ENCODE peak calls at places on chromosomes 4 and X, in seven cellular contexts. U is mesenchymal stem cell, D is mesendoderm, Z is IMR-90, L is H9, P is H1, B is neuronal stem cell. E is an unnamed sample.
A peak's percentile ranks its signal among the peaks of the same experiment; 100 is the strongest.

GRCh38 chr4:5338511-5338910 is 287.2 kb downstream of the STK32B start:
- DNase-seq in U (peak; percentile 10), D (no peak), L (no peak), P (no peak), B (no peak), Z (no peak), E (no peak)

GRCh38 chr4:129806986-129807385 is 711.0 kb downstream of the C4orf33 start:
- DNase-seq in B (no peak), U (no peak), Z (no peak), D (no peak), P (no peak), L (no peak), E (peak; percentile 4)

GRCh38 chrX:132957211-132958085 is 981 bp downstream of the HS6ST2 start:
- DNase-seq in U (peak; percentile 45), B (peak; percentile 66), D (peak; percentile 56), L (peak; percentile 58), P (no peak), Z (no peak), E (peak; percentile 2)

GRCh38 chrX:136577562-136577961 is 45.5 kb downstream of the VGLL1 start:
- DNase-seq in B (peak; percentile 9), Z (peak; percentile 32), U (peak; percentile 26), P (no peak), L (peak; percentile 64), D (peak; percentile 58), E (peak; percentile 59)

GRCh38 chrX:96182366-96182765 is 502.3 kb upstream of the DIAPH2 start:
- DNase-seq in U (peak; percentile 35), P (no peak), Z (peak; percentile 15), L (peak; percentile 78), B (no peak), D (peak; percentile 74), E (peak; percentile 50)

GRCh38 chr4:137310593-137311490 is 221.5 kb downstream of the PCDH18 start:
- DNase-seq in Z (peak; percentile 91), U (peak; percentile 67), L (no peak), B (no peak), D (no peak), P (no peak), E (no peak)

GRCh38 chrX:136574548-136574947 is 42.5 kb downstream of the VGLL1 start:
- DNase-seq in B (no peak), L (no peak), P (no peak), Z (no peak), D (no peak), U (no peak), E (no peak)

GRCh38 chrX:18422886-18423285 is 2.5 kb upstream of the CDKL5 start:
- DNase-seq in D (no peak), Z (peak; percentile 24), B (no peak), P (no peak), U (no peak), L (no peak), E (no peak)

GRCh38 chr4:156779774-156780173 is 191.8 kb downstream of the PDGFC start:
- DNase-seq in D (peak; percentile 17), U (peak; percentile 95), L (no peak), P (no peak), Z (peak; percentile 95), B (no peak), E (peak; percentile 2)

GRCh38 chr4:148831945-148832344 is 389.7 kb upstream of the NR3C2 start:
- DNase-seq in D (no peak), L (no peak), B (no peak), P (no peak), Z (peak; percentile 96), U (peak; percentile 21), E (no peak)

GRCh38 chr4:107203733-107204132 is 167.6 kb upstream of the DKK2 start:
- DNase-seq in L (no peak), Z (no peak), P (no peak), B (no peak), U (no peak), D (no peak), E (no peak)

GRCh38 chr4:15695240-15695699 is 7.6 kb upstream of the BST1 start:
- DNase-seq in D (peak; percentile 94), L (peak; percentile 54), B (peak; percentile 18), Z (peak; percentile 99), U (peak; percentile 84), P (no peak), E (peak; percentile 15)

GRCh38 chrX:19990225-19990518 is 689 bp downstream of the BCLAF3 start:
- DNase-seq in U (peak; percentile 5), L (no peak), Z (no peak), P (no peak), B (no peak), D (no peak), E (no peak)

GRCh38 chr4:15034071-15034764 is 31.9 kb downstream of the CPEB2 start:
- DNase-seq in Z (peak; percentile 68), L (no peak), U (peak; percentile 79), D (no peak), B (no peak), P (no peak), E (peak; percentile 91)

GRCh38 chr4:126977306-126977705 is 655.5 kb upstream of the INTU start:
- DNase-seq in P (no peak), Z (peak; percentile 20), U (peak; percentile 21), B (no peak), L (peak; percentile 26), D (peak; percentile 53), E (no peak)

GRCh38 chr4:108446554-108446953 is 173.8 kb upstream of the RPL34 start:
- DNase-seq in U (no peak), D (peak; percentile 2), L (no peak), B (no peak), Z (no peak), P (no peak), E (peak; percentile 16)

GRCh38 chr4:78565971-78566372 is 14.4 kb downstream of the ANXA3 start:
- DNase-seq in D (peak; percentile 58), B (no peak), L (no peak), P (no peak), U (peak; percentile 40), Z (peak; percentile 55), E (peak; percentile 4)

GRCh38 chr4:1590244-1590643 is 93.9 kb downstream of the FAM53A start:
- DNase-seq in Z (no peak), B (no peak), D (no peak), L (no peak), U (no peak), P (no peak), E (no peak)

GRCh38 chrX:131595120-131595519 is 51.2 kb downstream of the OR13H1 start:
- DNase-seq in D (no peak), L (no peak), B (no peak), Z (no peak), P (no peak), U (no peak), E (peak; percentile 19)

GRCh38 chrX:47802589-47802988 is 34.1 kb upstream of the ZNF81 start:
- DNase-seq in U (no peak), D (no peak), Z (peak; percentile 8), P (no peak), B (no peak), L (no peak), E (no peak)

GRCh38 chr4:55561884-55562283 is 15.2 kb upstream of the CLOCK start:
- DNase-seq in B (no peak), D (no peak), P (no peak), Z (no peak), U (no peak), L (no peak), E (peak; percentile 4)

GRCh38 chrX:68504237-68504636 is 5.4 kb downstream of the YIPF6 start:
- DNase-seq in D (no peak), P (no peak), Z (peak; percentile 93), B (no peak), L (no peak), U (peak; percentile 72), E (peak; percentile 60)

GRCh38 chr4:101199507-101200285 is 147.6 kb downstream of the PPP3CA start:
- DNase-seq in Z (peak; percentile 83), P (no peak), L (no peak), U (peak; percentile 56), D (no peak), B (no peak), E (no peak)

GRCh38 chr4:14180983-14181601 is 553.6 kb upstream of the BOD1L1 start:
- DNase-seq in Z (peak; percentile 14), D (no peak), U (no peak), L (no peak), B (no peak), P (no peak), E (no peak)

GRCh38 chr4:186569533-186570192 is 14.3 kb upstream of the MTNR1A start:
- DNase-seq in L (no peak), P (no peak), D (no peak), B (no peak), U (no peak), Z (no peak), E (no peak)
- H2BK120ac ChIP-seq in L (no peak overlapping the region), P (no peak overlapping the region), D (no peak overlapping the region), B (no peak overlapping the region), U (no peak overlapping the region), Z (no peak overlapping the region), E (no peak overlapping the region)

GRCh38 chr4:159175165-159175988 is 72.5 kb downstream of the RAPGEF2 start:
- DNase-seq in B (peak; percentile 72), L (peak; percentile 77), U (peak; percentile 91), D (peak; percentile 97), Z (peak; percentile 94), P (peak; percentile 69), E (peak; percentile 97)
- H3K4me1 ChIP-seq in B (peaks cover 7% of the 10 kb centered on the region), L (peaks cover 15% of the 10 kb centered on the region), U (peaks cover 9% of the 10 kb centered on the region), D (peaks cover 14% of the 10 kb centered on the region), Z (peaks cover 15% of the 10 kb centered on the region), P (peaks cover 9% of the 10 kb centered on the region), E (peaks cover 11% of the 10 kb centered on the region)

DNA sequence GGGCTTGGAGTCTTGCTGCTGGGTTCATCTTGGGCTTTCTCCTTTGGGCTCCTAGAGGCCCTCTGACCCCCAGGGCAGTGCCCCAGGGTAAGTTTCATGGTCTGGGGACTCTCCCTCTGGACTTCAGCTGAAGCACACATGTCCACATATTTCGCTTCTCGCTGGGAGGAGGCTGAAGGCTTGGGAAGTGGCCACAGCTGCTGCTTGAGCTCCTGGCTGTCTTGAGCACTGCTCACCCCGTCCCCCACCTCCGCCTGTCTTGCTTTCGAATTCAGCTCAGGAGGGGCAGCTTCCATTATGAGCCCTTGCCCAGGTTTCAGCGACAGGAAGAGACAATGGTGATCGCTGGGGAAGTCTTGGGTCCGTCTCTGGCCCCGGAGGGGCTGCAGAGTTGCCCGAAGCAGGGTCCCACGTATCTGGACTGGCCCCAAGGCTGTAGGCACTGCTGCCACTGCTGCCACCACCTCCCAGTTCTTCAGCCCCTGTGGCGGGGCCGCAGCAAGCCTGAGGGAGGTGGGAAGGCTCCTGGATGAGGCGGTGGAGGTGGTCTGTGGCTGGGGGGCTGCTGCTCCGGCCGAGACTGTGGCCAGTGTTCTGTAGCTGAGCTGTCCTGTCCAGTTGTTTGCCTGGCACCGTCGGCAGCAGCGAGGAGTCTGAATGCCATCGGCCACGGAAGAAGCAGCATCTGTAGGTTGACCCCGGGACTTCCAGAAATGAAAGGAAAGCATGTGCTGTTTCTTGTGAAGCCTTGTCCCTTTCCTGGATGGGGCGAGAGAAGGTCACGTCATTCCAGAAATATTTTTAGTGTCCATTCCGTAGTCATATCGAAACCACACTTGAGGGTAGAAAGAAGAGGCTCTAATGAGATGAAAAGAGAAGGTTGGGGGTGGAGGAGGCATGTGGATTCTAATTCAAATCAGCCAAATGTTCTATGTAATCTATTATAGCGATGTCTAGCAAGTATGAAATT is 3.4 kb downstream of the C4orf54 start:
- DNase-seq in L (no peak), D (no peak), U (no peak), B (no peak), P (no peak), Z (no peak), E (no peak)
- H2BK120ac ChIP-seq in L (no peak overlapping the region), D (no peak overlapping the region), U (no peak overlapping the region), B (no peak overlapping the region), P (no peak overlapping the region), Z (no peak overlapping the region), E (no peak overlapping the region)

DNA sequence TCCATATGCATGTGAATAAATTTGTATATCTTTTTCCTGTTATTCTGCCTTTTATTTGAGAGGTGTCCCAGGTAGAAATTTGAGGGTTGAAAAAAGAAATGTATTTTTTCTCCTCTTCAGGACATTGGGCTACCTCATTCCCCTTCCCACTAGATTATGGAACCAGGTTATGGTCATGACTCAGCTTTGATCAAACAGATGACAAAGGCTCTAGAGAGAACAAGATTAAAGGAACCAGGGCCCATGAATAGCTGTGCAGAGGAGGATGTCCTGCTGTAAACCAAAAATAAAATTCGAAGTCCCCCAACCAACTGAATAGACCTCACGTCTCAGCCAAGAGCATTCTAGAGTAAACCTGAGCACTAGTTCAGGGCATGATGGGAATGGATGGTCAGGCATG is 313.2 kb downstream of the RAPGEF2 start:
- DNase-seq in D (no peak), P (no peak), U (no peak), Z (no peak), B (no peak), L (no peak), E (no peak)
- H3K4me1 ChIP-seq in D (no peaks in the 10 kb centered on the region), P (no peaks in the 10 kb centered on the region), U (peaks cover 2% of the 10 kb centered on the region), Z (no peaks in the 10 kb centered on the region), B (no peaks in the 10 kb centered on the region), L (no peaks in the 10 kb centered on the region), E (no peaks in the 10 kb centered on the region)